ENCODE peak calls at places on chromosomes 7 and 10, in five cellular contexts. D is lower lobe of right lung, Z is dorsolateral prefrontal cortex, B is PC-3, C is DND-41. E is an unnamed sample.

GRCh38 chr7:136517971-136518370 is 350.5 kb upstream of the CHRM2 start:
- DNase-seq in Z (no peak), C (no peak), D (no peak), B (no peak), E (no peak)

GRCh38 chr10:86410542-86411124 is 44.0 kb upstream of the GRID1 start:
- DNase-seq in Z (no peak), C (no peak), B (peak), D (no peak), E (no peak)

GRCh38 chr10:15325243-15326002 is 45.7 kb downstream of the FAM171A1 start:
- DNase-seq in D (no peak), B (peak), C (no peak), Z (no peak), E (no peak)

GRCh38 chr10:113021268-113022028 is 71.4 kb downstream of the TCF7L2 start:
- DNase-seq in C (no peak), Z (no peak), B (no peak), D (no peak), E (no peak)

GRCh38 chr7:46630031-46630430 is 709.0 kb upstream of the IGFBP3 start:
- DNase-seq in B (no peak), D (no peak), C (no peak), Z (no peak), E (no peak)

GRCh38 chr7:17599733-17600685 is 301.6 kb downstream of the AHR start:
- DNase-seq in D (no peak), Z (no peak), B (peak), C (no peak), E (no peak)

GRCh38 chr10:77877461-77878344 is 48.9 kb downstream of the DLG5 start:
- DNase-seq in C (peak), Z (no peak), D (no peak), B (no peak), E (no peak)

GRCh38 chr7:27196287-27196739 is 3.6 kb downstream of the HOXA13 start:
- DNase-seq in Z (peak), C (peak), B (peak), D (peak), E (peak)

GRCh38 chr10:98878418-98878817 is 357.2 kb downstream of the HPSE2 start:
- DNase-seq in C (no peak), D (no peak), B (no peak), Z (no peak), E (no peak)

GRCh38 chr7:13980474-13980873 is 9.0 kb downstream of the ETV1 start:
- DNase-seq in B (no peak), D (no peak), C (no peak), Z (no peak), E (no peak)
- H3K27ac ChIP-seq in B (peak), D (peak), C (no peak), Z (no peak), E (no peak)

GRCh38 chr7:116539879-116540278 is 15.0 kb downstream of the CAV1 start:
- DNase-seq in Z (no peak), D (no peak), C (no peak), B (no peak), E (no peak)
- H3K27ac ChIP-seq in Z (no peak), D (no peak), C (no peak), B (peak), E (no peak)

DNA sequence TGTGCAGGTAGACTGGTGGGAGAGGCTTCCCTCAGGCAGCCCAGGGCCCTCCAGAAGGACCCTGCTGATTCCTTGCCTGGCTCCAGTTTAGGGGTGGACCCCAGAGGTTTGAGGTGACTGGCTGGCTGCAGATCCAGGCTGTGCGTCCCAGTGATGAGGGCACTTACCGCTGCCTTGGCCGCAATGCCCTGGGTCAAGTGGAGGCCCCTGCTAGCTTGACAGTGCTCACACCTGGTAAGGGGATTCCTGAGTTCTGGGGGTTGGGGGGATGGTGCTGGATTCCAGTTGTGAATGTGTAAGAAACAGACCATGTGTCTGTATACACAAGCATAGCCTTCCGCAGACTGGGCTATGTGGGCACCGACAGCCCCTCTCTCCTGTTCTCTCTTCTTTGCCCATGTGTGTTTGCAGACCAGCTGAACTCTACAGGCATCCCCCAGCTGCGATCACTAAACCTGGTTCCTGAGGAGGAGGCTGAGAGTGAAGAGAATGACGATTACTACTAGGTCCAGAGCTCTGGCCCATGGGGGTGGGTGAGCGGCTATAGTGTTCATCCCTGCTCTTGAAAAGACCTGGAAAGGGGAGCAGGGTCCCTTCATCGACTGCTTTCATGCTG is 2.7 kb downstream of the KAZALD1 start:
- DNase-seq in D (no peak), B (no peak), C (no peak), Z (no peak), E (no peak)
- H3K27ac ChIP-seq in D (no peak), B (no peak), C (no peak), Z (no peak), E (no peak)

DNA sequence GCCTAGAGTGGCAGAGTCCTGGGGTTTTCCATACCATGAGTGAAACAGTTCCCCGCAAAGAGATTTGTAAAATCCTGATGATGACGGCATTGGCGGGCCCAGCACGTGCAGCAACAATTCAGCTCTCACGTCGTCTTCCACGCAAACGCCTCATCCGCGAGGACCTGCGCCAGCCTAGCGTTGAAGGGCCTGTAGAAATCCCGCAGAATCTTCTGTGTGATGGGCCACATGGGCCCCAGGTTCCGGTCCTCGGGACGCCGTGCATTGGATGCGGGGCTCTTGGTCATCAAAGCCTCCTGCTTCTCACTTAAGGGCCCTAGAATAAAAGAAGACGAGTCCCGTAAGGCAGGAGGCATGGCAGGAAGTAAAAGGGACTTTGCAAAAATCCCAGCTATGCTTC is 83.4 kb downstream of the CHST15 start:
- DNase-seq in D (peak), Z (no peak), B (no peak), C (no peak), E (no peak)
- H3K27ac ChIP-seq in D (no peak), Z (peak), B (no peak), C (no peak), E (no peak)

DNA sequence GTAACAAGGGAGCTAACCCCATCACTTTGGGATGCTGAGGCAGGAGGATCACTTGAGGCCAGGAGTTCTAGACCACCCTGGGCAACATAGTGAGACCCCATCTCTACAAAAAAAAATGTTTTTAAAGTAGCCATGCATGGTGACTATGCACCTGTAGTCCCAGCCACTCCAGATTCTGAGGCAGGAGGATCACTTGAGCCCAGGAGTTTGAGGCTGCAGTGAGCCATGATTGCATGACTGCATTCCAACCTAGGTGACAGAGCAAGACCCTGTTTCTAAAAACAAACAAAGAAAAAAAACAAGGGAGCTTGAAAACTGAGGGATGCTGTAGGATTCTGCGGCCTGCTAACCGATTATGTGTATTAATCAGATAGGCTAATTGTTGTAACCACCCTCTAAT is 4.9 kb downstream of the KIAA1217 start:
- DNase-seq in D (no peak), B (no peak), Z (no peak), C (no peak), E (no peak)
- H3K27ac ChIP-seq in D (no peak), B (no peak), Z (no peak), C (no peak), E (no peak)

DNA sequence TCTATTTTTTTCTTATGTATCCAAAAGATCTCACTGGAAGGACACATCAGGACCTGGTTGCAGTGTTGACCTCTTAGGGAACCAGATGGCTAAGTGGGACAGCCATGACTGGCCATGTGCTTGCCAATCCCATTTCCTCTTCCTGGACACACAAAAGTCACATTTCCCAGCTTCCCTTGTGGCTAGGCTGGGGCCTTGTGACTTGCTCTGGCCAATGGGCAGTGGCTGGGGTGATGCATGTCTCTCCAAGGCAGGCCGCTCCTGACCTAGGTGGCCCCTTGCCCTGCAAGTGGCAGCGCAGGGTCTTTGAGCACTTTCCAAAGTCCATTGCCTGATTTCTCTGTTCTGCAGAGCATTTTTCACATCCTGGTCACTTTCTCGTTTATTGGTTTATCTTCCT is 41.7 kb upstream of the HSPA12A start:
- DNase-seq in B (no peak), D (no peak), C (no peak), Z (no peak), E (no peak)
- H3K27ac ChIP-seq in B (no peak), D (no peak), C (no peak), Z (no peak), E (no peak)